ENCODE peak calls at places on chromosomes 5 and 9, in five cellular contexts. G is A549, S is HepG2, Q is K562, W is GM12878. H is an unnamed sample.

GRCh38 chr9:706073-706472 is 135.4 kb upstream of the DMRT1 start:
- DNase-seq in G (no peak), S (peak), Q (no peak), W (no peak), H (peak)

GRCh38 chr9:31394040-31394473 is 990.4 kb upstream of the ACO1 start:
- DNase-seq in G (no peak), S (no peak), Q (no peak), W (no peak), H (no peak)

GRCh38 chr5:52771343-52772039 is 16.2 kb upstream of the ITGA1 start:
- DNase-seq in G (no peak), S (no peak), Q (no peak), W (no peak), H (no peak)

GRCh38 chr9:13427587-13427986 is 148.1 kb upstream of the MPDZ start:
- DNase-seq in G (peak), S (peak), Q (peak), W (no peak), H (peak)

GRCh38 chr5:21858441-21858840 is 994.7 kb downstream of the CDH12 start:
- DNase-seq in G (no peak), S (no peak), Q (no peak), W (no peak), H (no peak)

GRCh38 chr9:136720251-136720886 is 8.0 kb downstream of the DIPK1B start:
- DNase-seq in G (no peak), S (no peak), Q (no peak), W (no peak), H (no peak)

GRCh38 chr5:55033568-55033967 is 9.5 kb downstream of the GZMK start:
- DNase-seq in G (no peak), S (no peak), Q (no peak), W (no peak), H (peak)

GRCh38 chr5:145044970-145045369 is 790.2 kb downstream of the PRELID2 start:
- DNase-seq in G (no peak), S (no peak), Q (no peak), W (no peak), H (no peak)

GRCh38 chr5:14449052-14449661 is 132.4 kb upstream of the OTULINL start:
- DNase-seq in G (no peak), S (no peak), Q (no peak), W (no peak), H (no peak)

GRCh38 chr9:16318516-16319060 is 551.9 kb downstream of the BNC2 start:
- DNase-seq in G (no peak), S (no peak), Q (no peak), W (no peak), H (no peak)

GRCh38 chr5:114097570-114097969 is 264.3 kb upstream of the KCNN2 start:
- DNase-seq in G (no peak), S (no peak), Q (no peak), W (no peak), H (peak)

GRCh38 chr5:144131256-144131655 is 39.2 kb downstream of the YIPF5 start:
- DNase-seq in G (no peak), S (no peak), Q (no peak), W (no peak), H (peak)

GRCh38 chr5:16539169-16539666 is 73.6 kb upstream of the ZNF622 start:
- DNase-seq in G (peak), S (peak), Q (no peak), W (no peak), H (no peak)

GRCh38 chr9:71763752-71764332 is 4.5 kb downstream of the CEMIP2 start:
- DNase-seq in G (no peak), S (no peak), Q (no peak), W (no peak), H (no peak)

GRCh38 chr5:7244977-7245376 is 151.0 kb upstream of the ADCY2 start:
- DNase-seq in G (no peak), S (no peak), Q (no peak), W (no peak), H (no peak)

GRCh38 chr5:518721-519120 is 5.5 kb downstream of the SLC9A3 start:
- DNase-seq in G (no peak), S (no peak), Q (no peak), W (no peak), H (peak)

GRCh38 chr9:134896834-134897583 is 16.4 kb downstream of the FCN2 start:
- DNase-seq in G (no peak), S (no peak), Q (no peak), W (no peak), H (no peak)

GRCh38 chr9:14793389-14793788 is 70.9 kb upstream of the CER1 start:
- DNase-seq in G (no peak), S (no peak), Q (no peak), W (no peak), H (no peak)

GRCh38 chr5:16568875-16569580 is 47.8 kb downstream of the RETREG1 start:
- DNase-seq in G (no peak), S (no peak), Q (no peak), W (no peak), H (no peak)

GRCh38 chr5:170648546-170648945 is 135.0 kb upstream of the GABRP start:
- DNase-seq in G (no peak), S (no peak), Q (no peak), W (no peak), H (no peak)

GRCh38 chr9:88418715-88419540 is 30.7 kb downstream of the SPIN1 start:
- DNase-seq in G (no peak), S (no peak), Q (no peak), W (no peak), H (peak)

GRCh38 chr9:133429641-133430161 is 7.5 kb downstream of the ADAMTS13 start:
- DNase-seq in G (peak), S (peak), Q (peak), W (no peak), H (no peak)

GRCh38 chr5:2460098-2460497 is 291.4 kb downstream of the IRX2 start:
- DNase-seq in G (no peak), S (no peak), Q (no peak), W (no peak), H (no peak)

DNA sequence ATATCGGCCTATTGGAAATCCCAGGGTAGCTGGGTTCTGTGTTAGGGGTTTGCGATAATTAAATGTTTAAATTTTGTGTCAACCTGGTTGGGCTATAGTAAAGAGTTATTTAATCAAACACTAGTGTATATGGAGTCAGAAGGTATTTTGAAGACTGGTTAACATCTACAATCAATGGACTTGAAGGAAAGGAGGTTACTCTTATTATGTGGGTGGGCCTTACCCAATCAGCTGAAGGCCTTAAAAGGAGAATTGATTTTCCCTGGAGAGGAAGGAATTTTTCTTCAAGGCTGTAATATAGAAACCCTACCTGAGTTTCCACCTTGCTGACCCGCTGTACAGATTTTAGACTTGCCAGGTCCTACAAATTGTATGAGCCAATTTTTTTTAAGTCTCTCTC is 411.4 kb downstream of the IRX1 start:
- DNase-seq in G (no peak), S (no peak), Q (no peak), W (no peak), H (no peak)
- TF ChIP-seq MYC in G (no peak), S (no peak), Q (no peak), W (no peak), H (no peak)

GRCh38 chr5:80934751-80935150 is 25.4 kb upstream of the RASGRF2 start:
- DNase-seq in G (no peak), S (peak), Q (no peak), W (no peak), H (no peak)
- TF ChIP-seq CTCF in G (no peak), S (peak), Q (no peak), W (no peak), H (no peak)

GRCh38 chr5:40754381-40755092 is 1.2 kb downstream of the TTC33 start:
- DNase-seq in G (no peak), S (no peak), Q (no peak), W (no peak), H (peak)

GRCh38 chr5:40755093-40755406 is 711 bp downstream of the TTC33 start:
- DNase-seq in G (peak), S (peak), Q (peak), W (peak), H (peak)

GRCh38 chr5:40757400-40757799 is 1.6 kb upstream of the TTC33 start:
- DNase-seq in G (no peak), S (no peak), Q (no peak), W (no peak), H (no peak)

GRCh38 chr5:40755407-40756365 is at the start of gene TTC33:
- DNase-seq in G (peak), S (peak), Q (peak), W (peak), H (peak)
- TF ChIP-seq POLR2A in G (no peak), S (peak), Q (peak), W (no peak), H (peak)

DNA sequence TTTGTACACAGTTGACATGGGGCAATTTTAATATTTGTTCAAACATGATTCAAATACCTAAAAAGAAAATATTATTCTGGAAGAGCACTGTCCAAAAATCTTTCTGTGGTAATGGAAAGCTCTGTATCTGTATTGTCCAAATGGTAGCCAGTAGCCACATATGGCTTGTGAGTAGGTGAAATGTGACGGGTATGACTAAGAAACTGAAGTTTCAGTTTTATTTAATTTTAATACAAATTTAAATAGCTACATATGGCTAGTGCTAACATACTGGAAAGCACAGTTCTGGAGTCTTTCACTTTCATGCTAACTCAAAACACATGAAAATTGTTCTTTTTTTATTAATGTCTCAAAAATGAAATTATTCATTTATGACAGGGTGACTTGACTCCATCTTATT is 132.6 kb downstream of the PLK2 start:
- DNase-seq in G (no peak), S (no peak), Q (no peak), W (no peak), H (no peak)
- TF ChIP-seq MYC in G (no peak), S (no peak), Q (no peak), W (no peak), H (no peak)

DNA sequence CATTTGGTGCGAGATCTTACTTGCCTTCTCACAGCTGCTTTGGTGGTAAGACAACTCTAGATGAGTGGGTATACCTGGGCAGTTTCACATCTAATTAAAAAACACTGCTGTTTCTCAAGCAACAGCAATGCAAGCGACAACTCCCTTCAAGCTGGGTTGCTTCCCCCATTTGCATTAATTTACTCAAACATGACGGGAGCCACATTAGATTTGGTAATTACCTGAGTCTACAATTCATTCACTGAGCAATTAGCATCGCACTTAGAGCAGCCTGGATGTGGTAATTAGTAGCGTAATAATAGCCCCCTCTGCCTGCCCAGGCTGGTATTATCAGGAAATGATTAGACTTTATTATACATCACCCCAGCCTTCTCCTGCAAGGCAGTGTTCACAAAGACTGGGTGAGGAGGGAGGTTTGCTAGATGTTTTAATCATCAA is 73.4 kb downstream of the FBXO38 start:
- DNase-seq in G (peak), S (no peak), Q (no peak), W (no peak), H (peak)
- TF ChIP-seq CTCF in G (peak), S (peak), Q (peak), W (peak), H (peak)

H was measured in NB4.